ENCODE peak calls at places on chromosomes 13 and 19, in eight cellular contexts. X is coronary artery; E is ELR; J is activated CD8-positive, alpha-beta memory T cell treated with anti-CD3 and anti-CD28 coated beads for 4 hours; V is HTR-8/SVneo; R is NCI-H774; P is CD8-positive, alpha-beta memory T cell; F is tibial artery. N is an unnamed sample.
A peak's percentile ranks its signal among the peaks of the same experiment; 100 is the strongest.

GRCh38 chr19:45076029-45076850 is at the start of gene ZNF296:
- DNase-seq in X (no peak), E (peak; percentile 65), J (peak; percentile 58), V (peak; percentile 76), R (peak; percentile 79), P (peak; percentile 70), F (peak; percentile 86), N (peak; percentile 74)

GRCh38 chr19:45824531-45825262 is 9.6 kb upstream of the RSPH6A start:
- DNase-seq in X (no peak), E (no peak), J (no peak), V (no peak), R (no peak), P (no peak), F (no peak), N (no peak)

GRCh38 chr19:44447864-44448674 is at the start of gene ZNF229:
- DNase-seq in X (peak; percentile 84), E (peak; percentile 93), J (peak; percentile 18), V (peak; percentile 92), R (peak; percentile 68), P (peak; percentile 77), F (peak; percentile 87), N (peak; percentile 87)

GRCh38 chr13:103788061-103788652 is 721.9 kb upstream of the SLC10A2 start:
- DNase-seq in X (no peak), E (no peak), J (no peak), V (peak; percentile 0), R (no peak), P (no peak), F (no peak), N (peak; percentile 51)

GRCh38 chr13:112849500-112849899 is 119.5 kb upstream of the MCF2L start:
- DNase-seq in X (no peak), E (no peak), J (no peak), V (no peak), R (peak; percentile 99), P (no peak), F (no peak), N (no peak)

GRCh38 chr19:49938662-49939061 is 9.4 kb upstream of the NUP62 start:
- DNase-seq in X (no peak), E (no peak), J (no peak), V (no peak), R (no peak), P (no peak), F (no peak), N (no peak)

GRCh38 chr13:112732679-112733078 is 42.8 kb downstream of the ATP11A start:
- DNase-seq in X (no peak), E (no peak), J (no peak), V (no peak), R (peak; percentile 68), P (no peak), F (no peak), N (no peak)

GRCh38 chr19:31144471-31144870 is 204.8 kb downstream of the TSHZ3 start:
- DNase-seq in X (no peak), E (no peak), J (no peak), V (no peak), R (no peak), P (no peak), F (no peak), N (no peak)

GRCh38 chr19:6233827-6234511 is 45.8 kb downstream of the MLLT1 start:
- DNase-seq in X (no peak), E (no peak), J (no peak), V (no peak), R (no peak), P (no peak), F (no peak), N (peak; percentile 68)

GRCh38 chr13:50950808-50951207 is 41.2 kb downstream of the RNASEH2B start:
- DNase-seq in X (no peak), E (no peak), J (no peak), V (no peak), R (no peak), P (no peak), F (no peak), N (no peak)

GRCh38 chr19:44582581-44583265 is 30.6 kb upstream of the IGSF23 start:
- DNase-seq in X (no peak), E (peak; percentile 35), J (no peak), V (no peak), R (no peak), P (peak; percentile 1), F (no peak), N (no peak)

GRCh38 chr19:15173746-15174404 is 26.9 kb downstream of the NOTCH3 start:
- DNase-seq in X (no peak), E (peak; percentile 50), J (no peak), V (no peak), R (no peak), P (no peak), F (no peak), N (no peak)

GRCh38 chr19:57068921-57069697 is 50.7 kb upstream of the USP29 start:
- DNase-seq in X (no peak), E (no peak), J (no peak), V (no peak), R (no peak), P (no peak), F (no peak), N (no peak)

GRCh38 chr13:27455331-27455855 is 5.0 kb upstream of the MTIF3 start:
- DNase-seq in X (no peak), E (peak; percentile 9), J (no peak), V (no peak), R (no peak), P (peak; percentile 29), F (no peak), N (no peak)

GRCh38 chr13:111388851-111389500 is 68.5 kb downstream of the TEX29 start:
- DNase-seq in X (peak; percentile 62), E (no peak), J (no peak), V (no peak), R (no peak), P (peak; percentile 27), F (peak; percentile 40), N (peak; percentile 33)

GRCh38 chr13:72537400-72537780 is 190.0 kb downstream of the MZT1 start:
- DNase-seq in X (no peak), E (no peak), J (no peak), V (no peak), R (no peak), P (no peak), F (no peak), N (no peak)